ENCODE peak calls at places on chromosomes 13 and 19, in ten cellular contexts. S, R, T, C, U, I, N, G, B and J are unnamed samples.

GRCh38 chr13:76231522-76232167 is 595.5 kb downstream of the LMO7 start:
- DNase-seq in B (no peak), C (no peak), U (no peak), T (no peak), N (no peak), G (no peak), I (no peak), R (no peak), S (peak; percentile 68), J (no peak)

GRCh38 chr13:52003551-52003950 is 7.7 kb downstream of the ATP7B start:
- DNase-seq in R (no peak), C (no peak), G (no peak), N (no peak), B (no peak), U (no peak), I (peak; percentile 80), S (no peak), T (no peak), J (no peak)

GRCh38 chr13:42055500-42056085 is 7.1 kb downstream of the DGKH start:
- DNase-seq in I (no peak), T (no peak), B (no peak), C (no peak), U (no peak), R (no peak), G (no peak), S (no peak), N (no peak), J (no peak)

GRCh38 chr13:113298001-113298945 is 1.2 kb downstream of the LAMP1 start:
- DNase-seq in R (no peak), T (peak; percentile 63), N (no peak), G (no peak), S (peak; percentile 86), B (no peak), U (no peak), I (no peak), C (no peak), J (no peak)

GRCh38 chr19:49883094-49883493 is 5.6 kb downstream of the TBC1D17 start:
- DNase-seq in R (no peak), T (no peak), G (no peak), C (no peak), I (no peak), N (no peak), B (no peak), S (no peak), U (no peak), J (no peak)

GRCh38 chr13:77779461-77780272 is 82.2 kb downstream of the SLAIN1 start:
- DNase-seq in R (peak; percentile 53), U (peak; percentile 28), C (peak; percentile 16), G (peak; percentile 59), I (peak; percentile 35), S (peak; percentile 77), N (peak; percentile 5), T (peak; percentile 76), B (peak; percentile 12), J (no peak)

GRCh38 chr13:45331981-45332830 is 8.8 kb downstream of the TPT1 start:
- DNase-seq in R (no peak), U (no peak), I (no peak), C (no peak), T (peak; percentile 98), B (no peak), G (no peak), N (peak; percentile 72), S (peak; percentile 86), J (no peak)

GRCh38 chr19:1221141-1221903 is 15.7 kb downstream of the STK11 start:
- DNase-seq in U (no peak), G (no peak), C (no peak), I (peak; percentile 79), N (no peak), R (no peak), T (peak; percentile 63), B (no peak), S (no peak), J (no peak)

GRCh38 chr13:44243198-44243852 is 130.3 kb upstream of the SERP2 start:
- DNase-seq in T (peak; percentile 73), N (no peak), B (peak; percentile 12), G (peak; percentile 84), C (no peak), S (peak; percentile 92), U (peak; percentile 88), R (no peak), I (no peak), J (no peak)

GRCh38 chr13:24505256-24505655 is 7.3 kb downstream of the PARP4 start:
- DNase-seq in C (no peak), G (no peak), S (no peak), B (no peak), U (no peak), R (no peak), N (no peak), I (no peak), T (no peak), J (no peak)

GRCh38 chr13:114053026-114053425 is 79.2 kb upstream of the C13orf46 start:
- DNase-seq in C (no peak), S (no peak), N (no peak), R (no peak), I (no peak), U (no peak), G (no peak), T (peak; percentile 70), B (no peak), J (no peak)

GRCh38 chr13:105159794-105160193 is 1375.7 kb downstream of the EFNB2 start:
- DNase-seq in I (peak; percentile 68), T (no peak), B (no peak), G (no peak), C (no peak), U (peak; percentile 82), R (no peak), N (no peak), S (no peak), J (no peak)

GRCh38 chr19:57689750-57690149 is 8.0 kb downstream of the ZNF551 start:
- DNase-seq in T (no peak), G (no peak), I (no peak), C (no peak), R (no peak), B (no peak), S (peak; percentile 92), N (no peak), U (no peak), J (no peak)